ENCODE peak calls at places on chromosomes 3 and 15, in five cellular contexts. W is progenitor cell of endocrine pancreas, K is nephron progenitor cell, C is choroid plexus epithelial cell, Z is heart right ventricle. V is an unnamed sample.

GRCh38 chr15:57553526-57553925 is 38.2 kb upstream of the MYZAP start:
- DNase-seq in Z (no peak), W (no peak), C (no peak), K (no peak), V (no peak)

GRCh38 chr3:4689021-4689420 is 195.9 kb downstream of the ITPR1 start:
- DNase-seq in Z (no peak), W (no peak), K (no peak), C (no peak), V (no peak)

GRCh38 chr3:179882322-179882721 is 154.4 kb downstream of the PEX5L start:
- DNase-seq in C (peak; percentile 9), W (no peak), K (no peak), Z (no peak), V (no peak)

GRCh38 chr15:65339436-65339835 is 35.0 kb downstream of the RNU5B-1 start:
- DNase-seq in K (no peak), C (no peak), W (no peak), Z (no peak), V (no peak)

GRCh38 chr3:99637381-99638111 is 848 bp upstream of the COL8A1 start:
- DNase-seq in Z (no peak), K (peak; percentile 35), C (peak; percentile 89), W (no peak), V (peak; percentile 26)

GRCh38 chr15:74396445-74397238 is 29.2 kb upstream of the CYP11A1 start:
- DNase-seq in C (peak; percentile 45), K (no peak), Z (no peak), W (no peak), V (no peak)

GRCh38 chr3:89025185-89025584 is 82.2 kb upstream of the EPHA3 start:
- DNase-seq in W (no peak), C (peak; percentile 54), K (no peak), Z (no peak), V (no peak)

GRCh38 chr3:28386049-28386448 is 37.4 kb upstream of the AZI2 start:
- DNase-seq in Z (no peak), C (no peak), W (no peak), K (no peak), V (no peak)

GRCh38 chr3:29282431-29283296 is 1.8 kb downstream of the RBMS3 start:
- DNase-seq in K (no peak), Z (no peak), W (no peak), C (peak; percentile 85), V (no peak)

GRCh38 chr3:189588818-189589569 is 42.2 kb upstream of the TP63 start:
- DNase-seq in W (no peak), K (no peak), Z (no peak), C (no peak), V (no peak)

GRCh38 chr15:40064231-40064894 is 25.4 kb upstream of the SRP14 start:
- DNase-seq in W (no peak), K (no peak), Z (no peak), C (peak; percentile 92), V (no peak)

GRCh38 chr3:190968616-190969015 is 106.1 kb upstream of the GMNC start:
- DNase-seq in W (no peak), C (no peak), K (no peak), Z (no peak), V (no peak)

GRCh38 chr15:50181983-50182232 is at the start of gene SLC27A2:
- DNase-seq in C (peak; percentile 17), W (peak; percentile 64), Z (no peak), K (no peak), V (no peak)

GRCh38 chr3:52245322-52246263 is at the start of gene PPM1M:
- DNase-seq in C (peak; percentile 50), W (no peak), Z (peak; percentile 49), K (peak; percentile 68), V (peak; percentile 65)

GRCh38 chr15:52417501-52417900 is 111.2 kb downstream of the MYO5A start:
- DNase-seq in W (no peak), C (no peak), Z (no peak), K (no peak), V (no peak)

GRCh38 chr15:63791236-63791635 is 42.5 kb downstream of the HERC1 start:
- DNase-seq in W (no peak), K (no peak), C (peak; percentile 46), Z (no peak), V (no peak)

GRCh38 chr15:100869151-100869999 is 10.3 kb upstream of the ALDH1A3 start:
- DNase-seq in Z (no peak), C (no peak), W (no peak), K (peak; percentile 61), V (peak; percentile 41)

GRCh38 chr3:38458796-38459498 is 5.3 kb downstream of the ACVR2B start:
- DNase-seq in W (no peak), C (no peak), Z (no peak), K (no peak), V (no peak)

GRCh38 chr3:99562138-99562537 is 76.3 kb upstream of the COL8A1 start:
- DNase-seq in C (peak; percentile 63), Z (no peak), K (peak; percentile 59), W (peak; percentile 30), V (peak; percentile 31)

GRCh38 chr3:71063768-71064287 is 519.7 kb downstream of the FOXP1 start:
- DNase-seq in W (no peak), C (peak; percentile 58), K (peak; percentile 28), Z (peak; percentile 49), V (peak; percentile 20)

GRCh38 chr3:177089901-177090300 is 107.4 kb downstream of the TBL1XR1 start:
- DNase-seq in Z (no peak), K (no peak), C (no peak), W (no peak), V (no peak)

GRCh38 chr15:85047271-85047948 is 65.8 kb downstream of the PDE8A start:
- DNase-seq in Z (peak; percentile 85), C (peak; percentile 99), K (no peak), W (no peak), V (peak; percentile 62)

GRCh38 chr3:5277612-5278236 is 90.2 kb downstream of the EDEM1 start:
- DNase-seq in W (no peak), K (no peak), C (no peak), Z (no peak), V (no peak)

GRCh38 chr15:81327526-81327925 is 3.6 kb upstream of the STARD5 start:
- DNase-seq in K (no peak), C (peak; percentile 98), Z (no peak), W (no peak), V (no peak)

GRCh38 chr15:25716414-25717102 is 146.6 kb downstream of the ATP10A start:
- DNase-seq in W (no peak), C (no peak), K (no peak), Z (no peak), V (no peak)

GRCh38 chr3:66499881-66500574 is 794 bp downstream of the LRIG1 start:
- DNase-seq in Z (peak; percentile 45), K (peak; percentile 71), C (peak; percentile 29), W (peak; percentile 43), V (peak; percentile 54)

GRCh38 chr3:117611242-117611641 is 901.7 kb downstream of the TUSC7 start:
- DNase-seq in W (no peak), C (no peak), Z (no peak), K (no peak), V (no peak)

GRCh38 chr3:117619805-117620204 is 910.2 kb downstream of the TUSC7 start:
- DNase-seq in C (no peak), K (no peak), W (no peak), Z (no peak), V (no peak)

GRCh38 chr3:117618462-117618861 is 908.9 kb downstream of the TUSC7 start:
- DNase-seq in K (no peak), W (no peak), C (no peak), Z (no peak), V (no peak)

DNA sequence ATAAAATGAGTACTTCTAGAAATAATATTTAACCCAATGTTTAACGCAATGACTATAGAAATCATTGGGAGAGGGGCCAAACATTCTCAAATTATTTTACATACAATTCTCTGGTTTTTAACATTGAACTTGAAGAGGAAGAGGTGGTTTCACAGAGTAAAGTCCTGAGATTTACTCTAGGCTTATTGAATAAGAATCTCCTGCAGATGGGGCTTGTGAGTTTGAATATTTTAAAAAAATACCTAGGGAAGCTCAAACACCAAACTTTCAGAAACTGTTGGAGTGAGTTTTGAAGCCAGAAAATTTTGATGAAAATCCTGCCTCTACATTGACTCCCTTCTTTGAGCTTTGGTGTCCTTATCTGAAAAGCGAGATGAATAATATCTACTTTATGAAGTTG is 906.6 kb downstream of the TUSC7 start:
- DNase-seq in W (no peak), K (no peak), Z (no peak), C (peak; percentile 41), V (no peak)
- TF ChIP-seq CTCF in W (no peak), K (no peak), Z (no peak), C (peak; percentile 33), V (no peak)

DNA sequence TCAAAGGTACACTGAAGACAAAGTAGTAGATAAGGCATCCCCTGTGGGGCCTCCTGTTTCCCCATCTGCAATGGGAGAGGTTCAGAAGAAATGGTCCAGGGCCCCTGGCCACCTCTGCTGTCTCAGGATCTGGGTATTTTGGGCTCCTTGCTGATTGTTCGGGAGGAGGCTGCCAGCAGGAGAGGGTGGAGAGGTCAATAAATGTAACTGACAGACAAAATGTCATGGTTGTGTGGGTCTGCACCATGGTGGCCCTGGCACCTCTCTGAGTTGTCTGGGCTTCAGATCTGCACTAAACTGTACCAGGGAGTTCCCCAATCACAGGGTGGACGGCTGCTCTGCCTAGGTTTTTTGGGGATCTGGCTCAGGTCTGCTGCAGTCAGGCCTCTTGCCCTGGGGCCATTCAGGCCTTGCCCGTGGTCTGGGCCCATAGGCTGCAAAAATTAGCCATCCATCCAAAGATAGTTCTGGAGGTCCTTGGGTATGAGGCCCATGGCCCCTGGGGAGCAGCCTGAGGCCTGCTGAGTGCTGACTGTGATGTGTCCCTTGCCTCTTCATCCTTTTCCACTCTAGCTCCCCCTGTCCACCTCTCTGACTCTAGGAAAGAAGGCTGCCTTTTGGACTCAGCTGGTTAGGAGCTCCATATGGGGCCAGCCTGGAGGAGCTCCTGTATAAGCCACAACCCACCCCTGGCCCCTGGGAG is 7.5 kb downstream of the NBEAL2 start:
- DNase-seq in K (no peak), Z (no peak), W (no peak), C (no peak), V (no peak)
- TF ChIP-seq CTCF in K (no peak), Z (no peak), W (no peak), C (no peak), V (no peak)

DNA sequence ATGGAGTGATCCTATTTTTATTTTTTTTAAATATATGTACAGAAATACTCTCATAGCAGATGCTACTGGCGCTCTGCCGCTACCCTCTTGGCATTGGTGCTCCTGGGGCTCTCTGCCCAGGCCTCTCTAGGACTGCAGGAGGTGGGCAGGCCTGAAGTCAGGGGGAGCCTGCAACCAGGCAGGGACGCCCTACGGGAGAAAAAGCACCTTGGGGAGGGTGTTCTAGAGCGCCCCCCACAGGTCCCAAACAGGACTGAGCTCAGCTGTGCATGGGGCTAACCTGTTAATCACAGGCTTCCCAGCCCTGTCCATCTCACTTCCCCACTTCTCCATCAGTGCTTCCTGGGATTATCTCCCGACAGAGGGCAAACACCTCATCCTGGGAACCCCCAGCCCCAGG is 192.5 kb downstream of the SHQ1 start:
- DNase-seq in W (no peak), C (no peak), Z (no peak), K (no peak), V (no peak)
- TF ChIP-seq CTCF in W (peak; percentile 14), C (peak; percentile 12), Z (no peak), K (peak; percentile 18), V (peak; percentile 46)

DNA sequence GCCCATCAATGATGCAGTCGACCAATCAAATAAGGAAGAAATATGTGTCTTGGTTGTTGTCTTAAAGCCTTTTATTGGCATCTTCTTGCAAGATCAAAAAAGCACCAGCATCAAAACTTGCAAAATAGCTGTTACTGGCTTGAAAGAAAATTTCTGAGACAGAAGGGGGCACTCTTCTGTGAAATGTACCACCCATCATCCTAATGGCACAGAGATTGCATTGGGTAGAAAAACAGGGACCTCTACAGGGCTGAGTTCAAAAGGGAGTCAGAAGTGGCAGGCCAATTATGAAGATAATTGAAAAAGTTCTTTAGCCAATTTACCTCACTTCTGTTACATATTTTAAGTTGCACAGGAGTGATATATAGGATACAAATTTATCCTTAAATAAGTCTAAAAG is 122.3 kb upstream of the GPR149 start:
- DNase-seq in Z (no peak), C (no peak), K (no peak), W (no peak), V (peak; percentile 7)
- TF ChIP-seq CTCF in Z (no peak), C (no peak), K (peak; percentile 29), W (peak; percentile 14), V (no peak)